ENCODE peak calls at places on chromosomes 1 and 21, in six cellular contexts. A is GM23248, Z is HCT116, D is neural progenitor cell, T is SK-N-SH, F is MM.1S. G is an unnamed sample.

GRCh38 chr1:214549604-214550338 is 1.6 kb downstream of the PTPN14 start:
- DNase-seq in A (peak), Z (no peak), D (peak), T (no peak), F (no peak), G (peak)

GRCh38 chr1:226677121-226678020 is 61.7 kb downstream of the ITPKB start:
- DNase-seq in A (peak), Z (no peak), D (no peak), T (no peak), F (peak), G (peak)

GRCh38 chr21:45279446-45280177 is 8.1 kb downstream of the POFUT2 start:
- DNase-seq in A (no peak), Z (no peak), D (no peak), T (no peak), F (no peak), G (no peak)

GRCh38 chr1:2041305-2041704 is 8.9 kb upstream of the PRKCZ start:
- DNase-seq in A (no peak), Z (no peak), D (no peak), T (no peak), F (no peak), G (no peak)

GRCh38 chr1:22710688-22711024 is at the start of gene EPHB2:
- DNase-seq in A (peak), Z (no peak), D (peak), T (peak), F (no peak), G (peak)

GRCh38 chr1:25992689-25993146 is 5.1 kb downstream of the PAFAH2 start:
- DNase-seq in A (no peak), Z (no peak), D (no peak), T (no peak), F (no peak), G (no peak)

GRCh38 chr1:119968068-119968492 is 71.8 kb upstream of the ADAM30 start:
- DNase-seq in A (peak), Z (peak), D (peak), T (peak), F (peak), G (peak)

GRCh38 chr1:177355575-177355974 is 184.8 kb downstream of the BRINP2 start:
- DNase-seq in A (peak), Z (no peak), D (peak), T (peak), F (peak), G (peak)

GRCh38 chr1:38062361-38063288 is 16.0 kb upstream of the POU3F1 start:
- DNase-seq in A (no peak), Z (no peak), D (no peak), T (peak), F (no peak), G (no peak)

GRCh38 chr1:224896130-224896781 is 33.2 kb upstream of the DNAH14 start:
- DNase-seq in A (no peak), Z (no peak), D (no peak), T (no peak), F (no peak), G (no peak)

GRCh38 chr1:218339267-218339831 is 5.8 kb upstream of the TGFB2 start:
- DNase-seq in A (peak), Z (no peak), D (peak), T (no peak), F (peak), G (peak)

GRCh38 chr1:200535605-200536004 is 84.9 kb downstream of the KIF14 start:
- DNase-seq in A (peak), Z (peak), D (peak), T (peak), F (peak), G (peak)

GRCh38 chr1:246482780-246483179 is 24.3 kb downstream of the SMYD3 start:
- DNase-seq in A (peak), Z (no peak), D (no peak), T (no peak), F (no peak), G (no peak)

GRCh38 chr1:64653466-64653865 is 91.4 kb upstream of the RAVER2 start:
- DNase-seq in A (peak), Z (no peak), D (no peak), T (no peak), F (no peak), G (no peak)

GRCh38 chr21:34965200-34966174 is 83.6 kb downstream of the RUNX1 start:
- DNase-seq in A (peak), Z (no peak), D (no peak), T (no peak), F (no peak), G (peak)

GRCh38 chr21:41367598-41368360 is 6.0 kb downstream of the MX2 start:
- DNase-seq in A (no peak), Z (no peak), D (no peak), T (no peak), F (no peak), G (no peak)

GRCh38 chr1:235058695-235059094 is 69.9 kb downstream of the TOMM20 start:
- DNase-seq in A (no peak), Z (no peak), D (no peak), T (no peak), F (no peak), G (no peak)

GRCh38 chr1:8589571-8589970 is 227.9 kb downstream of the RERE start:
- DNase-seq in A (no peak), Z (no peak), D (peak), T (no peak), F (no peak), G (no peak)

GRCh38 chr1:8591547-8591946 is 225.9 kb downstream of the RERE start:
- DNase-seq in A (no peak), Z (no peak), D (no peak), T (no peak), F (no peak), G (no peak)

GRCh38 chr1:8586438-8586837 is 231.0 kb downstream of the RERE start:
- DNase-seq in A (no peak), Z (no peak), D (no peak), T (no peak), F (no peak), G (no peak)

GRCh38 chr1:8587784-8588183 is 229.7 kb downstream of the RERE start:
- DNase-seq in A (no peak), Z (no peak), D (no peak), T (no peak), F (no peak), G (no peak)

DNA sequence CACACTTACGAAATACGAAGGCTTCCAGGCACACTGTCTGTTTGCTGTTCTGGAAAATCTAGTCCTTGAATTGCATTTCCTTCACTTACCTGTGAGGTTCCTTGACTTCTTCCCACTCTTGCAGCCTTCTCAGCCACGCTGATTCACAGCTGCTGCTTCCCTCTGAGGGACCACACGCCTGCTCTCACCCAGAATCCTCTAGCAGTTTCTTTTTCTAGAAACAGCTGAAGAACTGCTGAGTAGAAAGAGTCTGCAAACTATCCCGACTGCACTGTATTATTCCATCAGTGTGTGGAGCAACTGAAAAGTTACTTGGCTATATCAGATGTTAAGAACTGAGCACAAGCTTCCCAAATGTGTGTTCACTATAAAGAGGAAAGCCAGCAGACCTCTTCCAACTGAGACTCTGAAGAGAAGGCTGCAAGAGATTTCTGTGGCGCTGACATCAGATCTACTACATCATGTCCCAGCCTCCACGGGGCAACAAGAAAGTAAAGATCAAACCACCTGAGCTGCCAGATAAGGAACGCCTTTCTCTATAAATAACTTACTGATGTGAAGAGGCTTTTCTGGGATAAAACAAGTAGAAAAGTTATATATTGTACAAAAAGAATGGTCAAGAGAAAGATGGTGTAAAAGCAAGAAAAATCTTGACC is 226.6 kb downstream of the RERE start:
- DNase-seq in A (peak), Z (no peak), D (no peak), T (no peak), F (peak), G (no peak)
- TF ChIP-seq EZH2phosphoT487 in A (no peak), Z (no peak), D (no peak), T (no peak), F (no peak), G (no peak)

DNA sequence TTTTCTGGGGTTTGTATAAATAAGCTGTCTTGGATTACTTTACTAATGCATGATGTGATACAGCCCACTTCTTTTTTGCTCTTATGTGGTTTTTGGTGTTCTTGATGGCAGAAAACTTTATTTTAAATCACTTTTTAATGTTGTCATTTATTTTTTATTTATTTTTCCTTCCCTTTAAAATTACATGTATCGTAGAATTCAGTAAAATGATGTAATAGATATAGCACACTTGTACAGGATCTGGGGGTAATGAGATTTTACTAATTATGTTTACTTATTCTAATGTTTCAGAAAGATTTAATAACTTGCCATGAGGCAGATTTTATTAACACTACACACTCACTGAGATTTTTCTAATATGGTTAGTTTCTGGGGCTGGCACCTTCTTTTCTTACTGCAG is 701 bp upstream of the B3GALT2 start:
- DNase-seq in A (no peak), Z (no peak), D (no peak), T (no peak), F (no peak), G (no peak)
- H3K9ac ChIP-seq in A (peak), Z (no peak), D (no peak), T (peak), F (no peak), G (no peak)

DNA sequence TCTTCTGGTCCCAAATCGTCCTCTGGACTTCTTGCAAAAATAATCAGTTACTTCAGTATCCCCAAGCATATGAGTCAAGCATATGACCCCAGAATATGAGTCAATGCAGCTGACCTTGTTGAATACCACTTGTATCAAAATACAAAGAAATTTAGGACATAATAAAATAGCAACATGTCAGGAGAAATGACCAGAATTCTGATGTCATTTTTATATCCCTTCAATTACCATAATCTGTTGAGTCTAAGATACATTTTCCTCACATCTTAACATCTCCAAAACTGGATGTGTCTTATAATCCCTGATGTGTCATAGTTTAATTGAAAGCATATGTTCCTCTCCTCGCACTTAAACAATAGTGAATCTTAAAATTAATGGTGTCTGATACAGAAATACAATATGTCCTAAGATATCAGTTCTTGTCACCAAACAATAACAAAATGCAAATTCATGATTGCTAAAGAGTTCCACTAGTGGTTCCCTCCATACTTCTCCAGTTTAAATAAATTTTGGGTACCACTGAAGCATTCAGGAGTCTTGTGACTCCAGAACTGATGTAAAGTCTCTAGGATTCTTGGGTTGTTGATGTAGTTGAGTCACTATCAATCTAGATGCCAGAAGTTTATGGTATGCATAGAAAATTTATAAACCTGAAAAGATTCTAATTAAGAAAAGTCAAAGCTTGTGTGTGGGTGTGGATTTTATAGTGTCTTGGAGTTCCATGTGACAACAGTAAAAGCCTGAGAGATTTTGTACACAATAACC is 41.8 kb downstream of the KIFAP3 start:
- DNase-seq in A (peak), Z (no peak), D (no peak), T (no peak), F (no peak), G (peak)
- TF ChIP-seq EZH2phosphoT487 in A (no peak), Z (no peak), D (no peak), T (no peak), F (no peak), G (no peak)

GRCh38 chr21:37061926-37062591 is 10.8 kb downstream of the PIGP start:
- DNase-seq in A (peak), Z (no peak), D (no peak), T (no peak), F (no peak), G (no peak)
- H3K9ac ChIP-seq in A (no peak), Z (no peak), D (no peak), T (no peak), F (no peak), G (no peak)

DNA sequence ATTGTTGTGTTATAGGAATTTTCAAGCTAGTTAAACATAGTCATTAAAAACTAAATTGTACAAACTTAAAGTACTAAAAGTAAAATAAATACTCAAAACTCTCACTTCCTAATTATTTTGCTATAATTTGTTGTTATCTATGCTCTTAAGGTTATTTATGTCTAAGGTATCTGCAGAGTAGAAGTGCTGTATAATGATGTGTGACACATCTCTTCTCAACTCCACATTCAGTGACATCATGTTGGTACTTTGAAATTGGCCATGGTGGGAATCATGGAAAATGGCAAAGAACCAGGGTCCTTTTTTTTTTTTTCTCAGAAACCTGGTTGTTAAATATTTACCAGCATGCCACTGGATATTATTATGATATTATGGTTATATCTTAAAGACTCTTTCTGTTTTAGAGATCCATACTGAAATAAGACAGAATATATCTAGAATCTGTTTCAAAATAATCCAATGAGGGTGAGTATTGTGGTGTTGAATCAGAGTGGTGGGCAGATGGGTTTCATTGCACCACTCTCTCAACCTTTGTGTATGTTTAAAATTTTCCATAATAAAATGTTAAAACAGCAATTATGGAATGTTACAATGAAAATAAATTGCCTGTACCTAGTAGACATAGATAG is 22.4 kb downstream of the LRRC8B start:
- DNase-seq in A (no peak), Z (no peak), D (no peak), T (no peak), F (no peak), G (no peak)
- TF ChIP-seq EZH2phosphoT487 in A (no peak), Z (no peak), D (no peak), T (no peak), F (no peak), G (no peak)

DNA sequence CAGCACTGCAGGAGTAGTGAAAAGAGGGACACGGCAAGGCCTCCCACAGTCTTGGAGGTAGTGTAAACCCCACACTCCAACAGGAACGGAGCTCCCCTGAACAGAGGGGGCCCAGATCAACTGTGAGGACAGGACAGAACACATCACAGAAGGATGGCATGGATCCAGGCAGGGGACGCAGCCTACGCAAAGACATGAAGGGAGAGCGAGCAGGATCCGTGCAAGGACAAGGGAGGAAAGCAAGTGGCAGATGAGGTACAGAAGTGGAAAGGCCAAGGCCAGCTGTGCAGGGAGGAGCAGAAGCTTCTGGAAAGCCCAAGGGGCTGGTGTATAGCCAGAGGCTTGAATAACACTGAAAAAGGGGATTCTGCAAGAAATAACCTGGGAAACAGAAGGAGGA is 81.3 kb downstream of the SIPA1L2 start:
- DNase-seq in A (no peak), Z (no peak), D (no peak), T (no peak), F (no peak), G (no peak)
- H3K9ac ChIP-seq in A (no peak), Z (no peak), D (no peak), T (no peak), F (no peak), G (no peak)

G was measured in PC-3.